ENCODE peak calls at places on chromosomes 7 and 10, in five cellular contexts. N is psoas muscle, O is brain microvascular endothelial cell, C is gastrocnemius medialis, D is AG09319. R is an unnamed sample.

GRCh38 chr7:21430575-21430954 is 2.7 kb downstream of the SP4 start:
- DNase-seq in N (no peak), O (no peak), C (no peak), D (no peak), R (no peak)

GRCh38 chr10:4488924-4489323 is 337.1 kb upstream of the AKR1E2 start:
- DNase-seq in N (no peak), O (no peak), C (no peak), D (no peak), R (no peak)

GRCh38 chr7:49773082-49773938 is at the start of gene VWC2:
- DNase-seq in N (no peak), O (no peak), C (no peak), D (no peak), R (no peak)

GRCh38 chr7:124996778-124997177 is 67.2 kb upstream of the POT1 start:
- DNase-seq in N (no peak), O (no peak), C (no peak), D (no peak), R (no peak)

GRCh38 chr10:110717830-110718595 is 73.9 kb downstream of the RBM20 start:
- DNase-seq in N (no peak), O (no peak), C (peak), D (no peak), R (no peak)

GRCh38 chr7:71618281-71618680 is 486.3 kb downstream of the GALNT17 start:
- DNase-seq in N (no peak), O (no peak), C (no peak), D (no peak), R (no peak)

GRCh38 chr7:139186146-139186545 is 44.9 kb upstream of the UBN2 start:
- DNase-seq in N (no peak), O (no peak), C (no peak), D (no peak), R (no peak)

GRCh38 chr7:15461576-15461975 is 100.2 kb downstream of the AGMO start:
- DNase-seq in N (no peak), O (peak), C (no peak), D (peak), R (no peak)

GRCh38 chr10:50563906-50564305 is 59.9 kb downstream of the SGMS1 start:
- DNase-seq in N (no peak), O (no peak), C (no peak), D (no peak), R (no peak)

GRCh38 chr7:48188776-48189520 is 17.7 kb downstream of the ABCA13 start:
- DNase-seq in N (no peak), O (peak), C (no peak), D (no peak), R (no peak)

GRCh38 chr7:32802305-32802910 is 89.2 kb downstream of the KBTBD2 start:
- DNase-seq in N (no peak), O (no peak), C (no peak), D (no peak), R (no peak)

GRCh38 chr7:156759143-156759542 is 118.6 kb downstream of the RNF32 start:
- DNase-seq in N (no peak), O (no peak), C (no peak), D (no peak), R (no peak)

GRCh38 chr7:156751319-156751718 is 110.7 kb downstream of the RNF32 start:
- DNase-seq in N (no peak), O (peak), C (no peak), D (peak), R (no peak)

GRCh38 chr7:156754222-156754621 is 113.6 kb downstream of the RNF32 start:
- DNase-seq in N (no peak), O (no peak), C (no peak), D (no peak), R (no peak)

GRCh38 chr7:156752371-156753297 is 112.1 kb downstream of the RNF32 start:
- DNase-seq in N (no peak), O (peak), C (no peak), D (peak), R (no peak)

DNA sequence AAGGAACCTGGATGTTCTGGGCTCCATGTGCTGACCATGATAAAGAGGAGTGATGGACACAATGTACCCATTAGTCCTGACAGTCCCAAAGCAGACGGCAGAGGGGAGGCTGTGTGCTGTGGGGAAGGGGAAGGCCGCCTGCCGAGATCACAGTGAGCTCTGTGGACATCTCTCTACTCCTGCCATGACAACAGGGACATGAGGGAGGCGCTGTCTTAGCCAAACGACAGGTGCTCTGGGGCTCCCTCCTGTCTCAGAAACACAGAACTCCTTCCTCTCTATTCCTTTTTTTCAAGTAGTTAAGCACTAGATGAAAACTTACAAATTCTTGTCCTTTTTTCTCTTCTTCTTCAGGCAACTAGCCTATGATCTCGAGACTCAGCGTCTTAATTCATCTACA is 113.1 kb downstream of the RNF32 start:
- DNase-seq in N (no peak), O (no peak), C (no peak), D (no peak), R (no peak)
- TF ChIP-seq CTCF in N (no peak), O (no peak), C (no peak), D (no peak), R (no peak)

GRCh38 chr7:121351682-121352081 is 22.9 kb downstream of the WNT16 start:
- DNase-seq in N (no peak), O (no peak), C (no peak), D (no peak), R (no peak)
- TF ChIP-seq CTCF in N (no peak), O (peak), C (no peak), D (no peak), R (no peak)

DNA sequence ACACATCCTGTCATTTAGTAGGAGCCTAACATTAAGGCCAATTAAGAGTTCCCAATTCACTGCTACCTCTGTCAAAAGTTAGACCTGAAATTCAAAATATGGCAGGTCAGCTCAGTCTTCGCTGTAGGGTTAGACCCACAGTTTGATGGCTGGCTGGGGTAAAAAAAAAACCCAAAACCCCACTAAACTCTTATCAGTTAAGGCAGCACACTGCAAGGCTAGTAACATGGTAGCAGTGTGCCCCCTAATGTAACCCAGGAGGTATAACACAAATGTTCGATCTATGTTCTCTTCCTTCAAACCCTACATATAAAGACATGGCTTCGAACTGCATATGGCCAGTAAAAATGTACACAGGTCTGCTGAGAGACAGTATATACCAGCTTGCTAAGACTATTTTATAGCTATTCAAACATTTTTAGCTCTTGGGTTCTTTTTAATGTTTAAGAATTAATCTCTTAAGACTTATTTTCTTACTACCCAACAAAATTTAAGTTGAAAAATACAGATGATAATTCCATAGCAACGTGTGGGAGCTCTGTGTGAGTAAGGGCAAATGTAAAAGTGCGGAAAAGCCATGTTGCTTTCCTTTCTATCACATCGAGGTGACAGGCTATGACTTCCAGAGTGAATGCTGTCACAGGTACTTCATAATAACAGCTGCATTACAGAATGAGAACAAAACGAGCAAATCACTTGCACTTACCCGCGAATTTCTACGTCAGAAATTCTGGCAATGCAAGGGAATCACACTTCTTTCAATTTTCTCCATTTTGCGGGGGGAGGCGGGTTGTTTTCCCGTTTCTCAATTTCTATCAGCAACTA is 168.4 kb upstream of the IMMP2L start:
- DNase-seq in N (no peak), O (no peak), C (no peak), D (no peak), R (no peak)
- TF ChIP-seq CTCF in N (peak), O (peak), C (no peak), D (peak), R (no peak)

GRCh38 chr7:101243786-101244384 is 996 bp downstream of the FIS1 start:
- DNase-seq in N (no peak), O (peak), C (no peak), D (no peak), R (no peak)
- TF ChIP-seq CTCF in N (peak), O (no peak), C (peak), D (no peak), R (peak)

GRCh38 chr7:94258856-94259255 is 135.8 kb upstream of the COL1A2 start:
- DNase-seq in N (no peak), O (no peak), C (no peak), D (no peak), R (no peak)
- TF ChIP-seq CTCF in N (no peak), O (no peak), C (no peak), D (no peak), R (no peak)

DNA sequence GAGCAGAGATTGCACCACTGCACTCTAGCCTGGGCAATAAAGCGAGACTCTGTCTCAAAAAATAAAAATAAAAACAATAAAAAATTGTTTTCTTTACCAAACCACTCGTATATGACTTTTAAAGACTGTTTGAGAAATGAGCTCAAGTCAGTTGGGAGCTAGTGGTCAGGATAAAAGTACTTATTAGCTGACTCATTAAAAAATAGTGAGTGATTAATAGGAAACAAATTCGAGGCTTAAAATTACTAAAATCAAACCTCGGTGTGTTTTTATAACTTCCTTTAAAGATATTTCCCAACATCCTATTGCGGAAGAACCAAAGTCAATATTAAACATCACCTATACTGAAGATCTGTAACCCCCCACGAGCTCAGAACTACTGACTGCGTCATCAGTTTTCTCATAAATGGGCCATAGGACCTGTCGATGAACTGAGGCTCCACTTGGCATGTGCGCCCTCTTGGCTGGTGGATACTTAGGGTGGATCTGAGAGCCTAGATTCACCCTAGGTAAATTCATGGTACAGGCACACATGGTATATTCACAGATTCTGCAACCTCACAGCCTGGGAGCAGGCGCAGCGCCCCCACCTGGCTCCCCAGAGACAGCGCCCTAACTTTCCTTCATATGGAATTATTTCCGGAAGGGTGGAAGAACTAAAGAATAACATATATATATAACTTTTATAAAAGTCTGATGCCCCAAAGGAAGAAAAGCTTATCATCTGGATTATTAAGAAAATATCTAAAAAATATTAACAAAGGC is 9.2 kb downstream of the MKI67 start:
- DNase-seq in N (no peak), O (no peak), C (no peak), D (no peak), R (no peak)
- TF ChIP-seq CTCF in N (no peak), O (peak), C (no peak), D (no peak), R (no peak)

GRCh38 chr7:137687556-137688280 is 159.1 kb downstream of the DGKI start:
- DNase-seq in N (no peak), O (peak), C (no peak), D (no peak), R (no peak)

GRCh38 chr7:137689761-137690160 is 157.0 kb downstream of the DGKI start:
- DNase-seq in N (no peak), O (no peak), C (no peak), D (no peak), R (no peak)

GRCh38 chr7:137692399-137692798 is 154.4 kb downstream of the DGKI start:
- DNase-seq in N (no peak), O (no peak), C (no peak), D (no peak), R (no peak)

GRCh38 chr7:137691566-137691965 is 155.2 kb downstream of the DGKI start:
- DNase-seq in N (no peak), O (no peak), C (no peak), D (no peak), R (no peak)

GRCh38 chr7:137690635-137691034 is 156.1 kb downstream of the DGKI start:
- DNase-seq in N (no peak), O (no peak), C (no peak), D (no peak), R (no peak)
- TF ChIP-seq CTCF in N (no peak), O (no peak), C (no peak), D (no peak), R (no peak)

GRCh38 chr7:76179686-76180085 is 22.0 kb upstream of the SRRM3 start:
- DNase-seq in N (peak), O (no peak), C (no peak), D (no peak), R (no peak)
- TF ChIP-seq CTCF in N (no peak), O (no peak), C (no peak), D (no peak), R (no peak)

DNA sequence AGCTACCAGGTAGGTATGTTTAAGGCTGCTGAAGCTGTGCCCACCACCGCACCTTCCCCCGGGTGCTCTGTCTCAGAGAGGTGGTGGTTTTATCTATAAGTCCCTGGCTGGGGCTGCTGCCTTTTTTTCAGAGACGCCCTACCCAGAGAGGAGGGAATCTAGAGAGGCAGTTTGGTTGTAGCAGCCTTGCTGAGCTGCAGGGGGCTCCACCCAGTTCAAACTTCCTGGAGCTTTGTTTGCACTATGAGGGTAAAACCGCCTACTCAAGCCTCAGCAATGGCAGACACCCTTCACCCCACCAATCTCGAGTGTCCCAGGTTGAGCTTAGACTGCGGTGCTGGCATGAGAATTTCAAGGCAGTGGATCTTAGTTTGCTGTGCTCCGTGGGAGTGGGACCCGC is 43.6 kb upstream of the CYP2C18 start:
- DNase-seq in N (no peak), O (no peak), C (no peak), D (no peak), R (no peak)
- TF ChIP-seq CTCF in N (no peak), O (no peak), C (no peak), D (no peak), R (no peak)